ENCODE peak calls at places on chromosomes 3 and 15, in seven cellular contexts. C is BJ, T is brain microvascular endothelial cell, U is neural progenitor cell, R is A172, X is caudate nucleus, I is amygdala. G is an unnamed sample.

GRCh38 chr15:84747423-84748273 is 744 bp upstream of the ZNF592 start:
- DNase-seq in C (no peak), T (peak; percentile 59), U (peak; percentile 84), R (peak; percentile 61), X (peak; percentile 61), I (peak; percentile 69), G (peak; percentile 88)

GRCh38 chr3:17808994-17809393 is 66.6 kb upstream of the TBC1D5 start:
- DNase-seq in C (no peak), T (peak; percentile 89), U (no peak), R (peak; percentile 52), X (no peak), I (no peak), G (no peak)

GRCh38 chr3:71998995-71999673 is 214.2 kb upstream of the PROK2 start:
- DNase-seq in C (peak; percentile 94), T (peak; percentile 57), U (no peak), R (peak; percentile 71), X (no peak), I (no peak), G (no peak)

GRCh38 chr15:95492388-95493070 is 838.0 kb upstream of the NR2F2 start:
- DNase-seq in C (no peak), T (no peak), U (no peak), R (no peak), X (no peak), I (no peak), G (no peak)

GRCh38 chr3:161028485-161029018 is 76.6 kb downstream of the B3GALNT1 start:
- DNase-seq in C (no peak), T (no peak), U (peak; percentile 36), R (no peak), X (no peak), I (no peak), G (no peak)

GRCh38 chr3:99579246-99579645 is 59.1 kb upstream of the COL8A1 start:
- DNase-seq in C (peak; percentile 18), T (peak; percentile 84), U (no peak), R (peak; percentile 75), X (no peak), I (no peak), G (no peak)

GRCh38 chr3:49013738-49014660 is 4.4 kb downstream of the DALRD3 start:
- DNase-seq in C (no peak), T (no peak), U (no peak), R (no peak), X (no peak), I (no peak), G (no peak)

GRCh38 chr3:187919535-187919934 is 174.3 kb upstream of the BCL6 start:
- DNase-seq in C (no peak), T (no peak), U (no peak), R (no peak), X (no peak), I (no peak), G (no peak)

GRCh38 chr15:37880009-37880834 is 54.2 kb upstream of the TMCO5A start:
- DNase-seq in C (no peak), T (peak; percentile 44), U (peak; percentile 68), R (peak; percentile 23), X (no peak), I (no peak), G (no peak)

GRCh38 chr3:14123308-14124222 is 1.1 kb downstream of the CHCHD4 start:
- DNase-seq in C (no peak), T (no peak), U (peak; percentile 15), R (no peak), X (no peak), I (no peak), G (no peak)

GRCh38 chr15:62089616-62090015 is 22.8 kb downstream of the C2CD4A start:
- DNase-seq in C (no peak), T (no peak), U (no peak), R (no peak), X (no peak), I (no peak), G (no peak)

GRCh38 chr3:142028174-142028833 is 121.0 kb downstream of the TFDP2 start:
- DNase-seq in C (no peak), T (peak; percentile 85), U (peak; percentile 83), R (peak; percentile 79), X (no peak), I (no peak), G (no peak)

GRCh38 chr3:46898321-46899150 is 21.0 kb downstream of the PTH1R start:
- DNase-seq in C (no peak), T (no peak), U (peak; percentile 69), R (no peak), X (no peak), I (no peak), G (peak; percentile 36)

GRCh38 chr15:85622432-85622831 is 172.3 kb downstream of the KLHL25 start:
- DNase-seq in C (no peak), T (no peak), U (no peak), R (no peak), X (no peak), I (no peak), G (no peak)

GRCh38 chr3:172285844-172286243 is 162.4 kb downstream of the GHSR start:
- DNase-seq in C (peak; percentile 40), T (no peak), U (no peak), R (peak; percentile 44), X (no peak), I (no peak), G (no peak)

GRCh38 chr3:153572654-153573053 is 410.6 kb downstream of the RAP2B start:
- DNase-seq in C (no peak), T (no peak), U (peak; percentile 3), R (no peak), X (no peak), I (no peak), G (no peak)

GRCh38 chr3:136752327-136753111 is at the start of gene STAG1:
- DNase-seq in C (peak; percentile 90), T (peak; percentile 96), U (peak; percentile 99), R (peak; percentile 96), X (peak; percentile 96), I (peak; percentile 98), G (peak; percentile 100)

GRCh38 chr3:107683447-107683846 is 160.7 kb downstream of the BBX start:
- DNase-seq in C (no peak), T (no peak), U (no peak), R (no peak), X (no peak), I (no peak), G (no peak)

GRCh38 chr15:99966815-99967214 is 233.6 kb upstream of the LYSMD4 start:
- DNase-seq in C (no peak), T (no peak), U (no peak), R (no peak), X (no peak), I (no peak), G (no peak)

GRCh38 chr3:100561459-100562158 is 47.8 kb upstream of the ADGRG7 start:
- DNase-seq in C (peak; percentile 68), T (no peak), U (peak; percentile 74), R (no peak), X (no peak), I (no peak), G (no peak)

GRCh38 chr3:2392981-2393380 is 294.3 kb downstream of the CNTN4 start:
- DNase-seq in C (no peak), T (no peak), U (no peak), R (no peak), X (no peak), I (no peak), G (no peak)

GRCh38 chr3:177410734-177411133 is 213.5 kb upstream of the TBL1XR1 start:
- DNase-seq in C (no peak), T (no peak), U (no peak), R (peak; percentile 35), X (no peak), I (no peak), G (no peak)

GRCh38 chr3:144104146-144104545 is 132.5 kb downstream of the DIPK2A start:
- DNase-seq in C (no peak), T (no peak), U (peak; percentile 78), R (no peak), X (no peak), I (no peak), G (no peak)

GRCh38 chr3:146505496-146505895 is 36.1 kb upstream of the PLSCR2 start:
- DNase-seq in C (no peak), T (no peak), U (no peak), R (no peak), X (no peak), I (no peak), G (no peak)

GRCh38 chr3:48682786-48683185 is 2.9 kb downstream of the NCKIPSD start:
- DNase-seq in C (no peak), T (no peak), U (no peak), R (no peak), X (no peak), I (no peak), G (no peak)

GRCh38 chr3:146189519-146190173 is 28.7 kb upstream of the PLOD2 start:
- DNase-seq in C (no peak), T (peak; percentile 38), U (peak; percentile 71), R (peak; percentile 77), X (no peak), I (no peak), G (no peak)

GRCh38 chr3:859135-859534 is 233.7 kb upstream of the CNTN6 start:
- DNase-seq in C (no peak), T (no peak), U (no peak), R (no peak), X (no peak), I (no peak), G (no peak)

GRCh38 chr15:55552926-55553325 is 35.2 kb downstream of the PYGO1 start:
- DNase-seq in C (no peak), T (peak; percentile 85), U (peak; percentile 43), R (peak; percentile 57), X (no peak), I (no peak), G (peak; percentile 49)

GRCh38 chr3:71908001-71908400 is 123.1 kb upstream of the PROK2 start:
- DNase-seq in C (no peak), T (no peak), U (no peak), R (no peak), X (no peak), I (no peak), G (peak; percentile 39)

GRCh38 chr3:196340466-196340865 is 2.3 kb upstream of the TM4SF19 start:
- DNase-seq in C (no peak), T (no peak), U (no peak), R (peak; percentile 36), X (no peak), I (no peak), G (no peak)

GRCh38 chr3:46092704-46093085 is 65.4 kb upstream of the XCR1 start:
- DNase-seq in C (no peak), T (no peak), U (no peak), R (no peak), X (no peak), I (no peak), G (no peak)

GRCh38 chr15:78502641-78503040 is 4.7 kb upstream of the HYKK start:
- DNase-seq in C (no peak), T (no peak), U (no peak), R (no peak), X (no peak), I (no peak), G (no peak)

GRCh38 chr3:78025916-78026315 is 986.0 kb downstream of the ROBO2 start:
- DNase-seq in C (no peak), T (no peak), U (no peak), R (no peak), X (no peak), I (no peak), G (no peak)

GRCh38 chr3:48086736-48087470 is 70.7 kb upstream of the MAP4 start:
- DNase-seq in C (peak; percentile 19), T (peak; percentile 50), U (no peak), R (peak; percentile 48), X (no peak), I (no peak), G (no peak)